ENCODE peak calls at places on chromosomes 1 and 21, in eight cellular contexts. R is astrocyte, T is colonic mucosa, P is fibroblast of lung, O is endothelial cell of umbilical vein, S is IMR-90, F is HCT116, X is endodermal cell. C is an unnamed sample.

GRCh38 chr21:37028579-37028978 is 22.1 kb downstream of the RIPPLY3 start:
- DNase-seq in X (no peak), R (no peak), S (no peak), O (no peak), T (no peak), F (no peak), P (peak; percentile 26), C (no peak)

GRCh38 chr1:166165661-166166399 is 971 bp downstream of the FAM78B start:
- DNase-seq in O (peak; percentile 7), S (no peak), P (peak; percentile 26), F (no peak), R (peak; percentile 51), T (peak; percentile 22), X (peak; percentile 72), C (peak; percentile 78)

GRCh38 chr1:183580281-183580682 is 10.0 kb downstream of the NCF2 start:
- DNase-seq in R (no peak), X (peak; percentile 87), T (no peak), S (no peak), O (peak; percentile 49), F (peak; percentile 48), P (no peak), C (no peak)

GRCh38 chr1:113456967-113457366 is 66.7 kb downstream of the MAGI3 start:
- DNase-seq in O (peak; percentile 94), R (peak; percentile 97), T (no peak), P (peak; percentile 95), F (peak; percentile 90), X (no peak), S (peak; percentile 98), C (no peak)

GRCh38 chr21:33651965-33652680 is 9.8 kb downstream of the ITSN1 start:
- DNase-seq in R (no peak), S (no peak), F (no peak), T (no peak), O (no peak), P (no peak), X (peak; percentile 81), C (no peak)

GRCh38 chr1:78410643-78411042 is 80.1 kb upstream of the PTGFR start:
- DNase-seq in X (no peak), P (peak; percentile 23), T (no peak), F (no peak), O (no peak), S (no peak), R (no peak), C (no peak)

GRCh38 chr1:21906173-21907078 is 30.7 kb downstream of the HSPG2 start:
- DNase-seq in F (no peak), T (peak; percentile 56), S (peak; percentile 34), X (no peak), R (no peak), P (peak; percentile 51), O (peak; percentile 98), C (peak; percentile 94)

GRCh38 chr1:200353232-200353631 is 56.6 kb downstream of the ZNF281 start:
- DNase-seq in F (no peak), R (no peak), O (no peak), X (peak; percentile 29), S (no peak), T (no peak), P (no peak), C (no peak)

GRCh38 chr1:93666613-93667384 is 14.8 kb downstream of the BCAR3 start:
- DNase-seq in X (peak; percentile 78), R (peak; percentile 67), O (peak; percentile 81), S (peak; percentile 72), P (peak; percentile 56), T (no peak), F (no peak), C (no peak)

GRCh38 chr1:99771522-99771921 is 5.1 kb upstream of the FRRS1 start:
- DNase-seq in O (no peak), F (no peak), X (no peak), R (no peak), T (no peak), P (no peak), S (no peak), C (no peak)

GRCh38 chr21:46006547-46007497 is 25.3 kb downstream of the COL6A1 start:
- DNase-seq in F (no peak), S (no peak), R (no peak), X (peak; percentile 44), P (no peak), O (no peak), T (peak; percentile 14), C (peak; percentile 74)

GRCh38 chr1:157820299-157820698 is 379 bp upstream of the FCRL1 start:
- DNase-seq in F (no peak), O (no peak), X (no peak), S (no peak), R (no peak), P (no peak), T (no peak), C (no peak)

DNA sequence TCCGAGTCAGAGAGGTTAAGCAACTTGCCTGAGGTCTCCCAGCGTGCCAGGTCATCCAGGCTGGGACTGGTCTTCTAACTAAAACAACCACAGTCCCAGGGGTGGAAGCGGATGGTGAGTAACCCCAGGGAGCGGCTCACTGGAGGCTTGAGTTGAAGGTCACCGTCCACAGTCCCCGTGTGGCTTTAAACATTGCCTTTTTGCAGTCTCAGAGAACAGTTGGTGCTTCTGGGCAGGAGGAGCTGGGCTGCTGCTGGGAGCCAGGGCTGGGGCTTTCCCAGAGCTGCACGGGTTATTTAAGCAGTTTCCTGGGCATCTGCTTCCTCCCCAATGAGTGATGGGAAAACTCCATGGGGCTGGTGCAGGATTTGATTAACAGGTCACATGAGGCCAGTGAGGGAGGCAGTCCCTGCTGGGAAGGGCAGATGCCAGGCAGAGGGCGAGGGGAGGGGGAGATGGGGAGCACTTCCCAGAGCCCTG is 12.3 kb downstream of the ARHGEF10L start:
- DNase-seq in X (peak; percentile 60), R (no peak), S (peak; percentile 65), O (peak; percentile 31), F (no peak), P (peak; percentile 63), T (peak; percentile 45), C (peak; percentile 90)
- H3K9ac ChIP-seq in X (no peak overlapping the region), R (peak overlapping the region; percentile 8), S (no peak overlapping the region), O (no peak overlapping the region), F (no peak overlapping the region), P (no peak overlapping the region), T (no peak overlapping the region), C (no peak overlapping the region)

GRCh38 chr21:29018540-29018939 is 609 bp downstream of the RWDD2B start:
- DNase-seq in X (no peak), P (peak; percentile 20), R (peak; percentile 16), O (peak; percentile 15), S (no peak), F (no peak), T (no peak), C (no peak)

GRCh38 chr21:29022141-29022540 is 2.3 kb upstream of the USP16 start:
- DNase-seq in O (no peak), R (no peak), F (no peak), S (no peak), T (no peak), X (no peak), P (no peak), C (no peak)

DNA sequence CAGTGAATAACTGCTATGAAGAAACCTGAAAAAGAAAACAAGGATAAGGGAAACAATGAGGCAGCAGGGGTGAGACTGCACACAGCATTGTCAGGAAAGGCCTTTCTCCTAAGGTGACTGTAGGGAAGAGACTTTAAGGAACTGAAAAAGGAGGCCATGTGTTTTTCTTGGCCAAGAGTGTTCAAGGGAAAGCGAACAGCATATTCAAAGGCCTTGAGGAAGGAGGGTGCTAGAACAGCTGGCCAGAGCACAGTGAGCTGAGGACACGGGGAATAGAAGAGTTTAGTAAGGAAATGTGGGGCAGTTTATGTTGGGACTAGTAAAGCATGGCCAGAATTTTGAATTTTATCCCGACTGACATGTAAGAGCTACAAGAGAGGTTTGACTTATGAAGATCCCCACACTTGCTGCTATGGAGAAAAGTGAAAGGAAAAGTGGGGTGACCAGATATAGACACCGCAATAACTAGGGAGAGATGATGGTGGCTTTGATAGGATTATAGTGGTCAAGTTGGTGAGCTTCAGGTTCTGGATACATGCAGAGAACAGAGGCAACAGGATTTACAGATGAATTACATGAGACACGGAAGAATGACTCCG is 1.4 kb downstream of the RWDD2B start:
- DNase-seq in R (no peak), X (no peak), P (no peak), S (no peak), F (no peak), O (peak; percentile 82), T (no peak), C (no peak)
- H3K4me3 ChIP-seq in R (peak overlapping the region; percentile 96), X (peak overlapping the region; percentile 79), P (peak overlapping the region; percentile 76), S (peak overlapping the region; percentile 81), F (peak overlapping the region; percentile 91), O (peak overlapping the region; percentile 96), T (no peak overlapping the region), C (peak overlapping the region; percentile 86)

DNA sequence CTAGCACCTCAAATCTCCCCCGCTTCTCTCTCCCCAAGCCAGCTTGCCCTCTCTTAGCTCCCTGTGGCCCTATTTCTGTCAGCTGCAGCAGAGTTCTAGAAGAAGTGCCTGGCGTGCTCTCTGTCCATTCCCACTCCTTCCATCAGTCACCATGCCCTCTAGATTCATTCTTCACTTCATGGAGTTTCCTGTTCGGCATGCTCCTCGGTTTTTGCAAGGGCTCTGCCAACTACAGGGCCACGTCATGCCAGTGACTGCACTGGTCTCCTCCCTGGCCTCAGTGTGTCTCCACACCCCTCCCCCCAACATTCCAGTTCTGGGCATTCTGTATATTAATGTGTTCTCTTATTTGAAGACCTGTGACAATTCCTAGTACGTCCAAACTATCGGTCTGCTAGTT is 113.9 kb downstream of the SLC45A1 start:
- DNase-seq in S (no peak), R (no peak), P (no peak), O (no peak), X (no peak), F (no peak), T (no peak), C (no peak)
- H3K9ac ChIP-seq in S (no peak overlapping the region), R (no peak overlapping the region), P (no peak overlapping the region), O (no peak overlapping the region), X (no peak overlapping the region), F (no peak overlapping the region), T (no peak overlapping the region), C (no peak overlapping the region)

GRCh38 chr1:203631349-203631748 is 4.7 kb downstream of the ATP2B4 start:
- DNase-seq in O (no peak), X (no peak), F (no peak), P (no peak), R (no peak), T (no peak), S (no peak), C (no peak)

GRCh38 chr1:203631946-203632345 is 5.3 kb downstream of the ATP2B4 start:
- DNase-seq in P (no peak), S (no peak), O (peak; percentile 72), F (no peak), R (no peak), X (no peak), T (no peak), C (no peak)

GRCh38 chr1:203629509-203630082 is 3.0 kb downstream of the ATP2B4 start:
- DNase-seq in R (no peak), P (peak; percentile 63), S (peak; percentile 52), F (no peak), O (peak; percentile 64), X (peak; percentile 86), T (peak; percentile 74), C (peak; percentile 87)

GRCh38 chr1:203628997-203629508 is 2.4 kb downstream of the ATP2B4 start:
- DNase-seq in S (no peak), P (no peak), R (no peak), T (peak; percentile 43), O (peak; percentile 55), F (no peak), X (no peak), C (peak; percentile 73)

DNA sequence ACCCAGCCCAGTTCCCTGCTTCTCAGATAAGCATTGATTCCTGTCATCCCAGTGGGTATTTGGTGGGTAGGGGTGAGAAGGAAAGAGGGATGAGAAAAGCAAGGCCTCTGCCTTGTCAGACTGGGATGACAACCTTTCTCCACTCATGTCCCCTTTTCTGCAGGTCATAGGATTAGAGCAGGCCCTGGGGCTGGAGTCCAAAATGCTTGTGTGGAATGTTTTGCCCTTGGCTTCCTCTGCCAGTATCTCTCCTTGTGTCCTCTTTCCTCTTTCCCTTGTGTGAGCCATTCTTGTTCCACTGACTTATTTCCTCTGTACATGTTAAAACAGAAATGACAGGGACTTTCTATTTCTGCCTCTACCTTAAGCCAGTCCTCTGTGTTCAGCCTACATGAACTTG is 4.1 kb downstream of the ATP2B4 start:
- DNase-seq in R (no peak), X (no peak), S (no peak), F (no peak), O (peak; percentile 31), P (no peak), T (no peak), C (no peak)
- H3K4me3 ChIP-seq in R (no peak overlapping the region), X (no peak overlapping the region), S (no peak overlapping the region), F (no peak overlapping the region), O (no peak overlapping the region), P (peak overlapping the region; percentile 93), T (no peak overlapping the region), C (no peak overlapping the region)

C was measured in kidney.